ENCODE peak calls at places on chromosomes 6 and 20, in eight cellular contexts. G is HCT116, U is body of pancreas, Z is A549, T is GM12892, X is heart left ventricle, V is thyroid gland, S is suprapubic skin. K is an unnamed sample.

GRCh38 chr20:34412453-34412852 is 49.4 kb downstream of the ITCH start:
- DNase-seq in S (no peak), U (no peak), Z (no peak), V (no peak), X (no peak), T (no peak), G (no peak), K (no peak)

GRCh38 chr20:52082612-52083011 is 109.0 kb downstream of the ZFP64 start:
- DNase-seq in X (no peak), S (no peak), T (no peak), Z (no peak), G (no peak), V (no peak), U (no peak), K (no peak)

GRCh38 chr6:142055219-142055618 is 77.5 kb upstream of the GJE1 start:
- DNase-seq in U (no peak), S (no peak), Z (no peak), V (no peak), T (no peak), X (no peak), G (no peak), K (no peak)

GRCh38 chr6:111154981-111155380 is 67.7 kb downstream of the SLC16A10 start:
- DNase-seq in V (no peak), U (no peak), Z (no peak), G (no peak), T (no peak), S (no peak), X (no peak), K (no peak)

GRCh38 chr6:135170849-135171248 is 10.3 kb upstream of the MYB start:
- DNase-seq in T (no peak), U (no peak), Z (no peak), V (no peak), X (no peak), G (no peak), S (no peak), K (no peak)

GRCh38 chr6:12570461-12571030 is 146.0 kb upstream of the PHACTR1 start:
- DNase-seq in V (no peak), G (no peak), T (no peak), X (no peak), S (no peak), U (no peak), Z (no peak), K (no peak)

GRCh38 chr20:634526-634925 is 18.5 kb downstream of the SRXN1 start:
- DNase-seq in V (no peak), G (no peak), Z (no peak), T (no peak), S (no peak), X (no peak), U (no peak), K (no peak)

GRCh38 chr6:80962382-80962781 is 790.1 kb downstream of the TENT5A start:
- DNase-seq in U (no peak), G (no peak), T (no peak), V (no peak), S (no peak), X (no peak), Z (no peak), K (no peak)

GRCh38 chr6:125415921-125416320 is 114.2 kb upstream of the HDDC2 start:
- DNase-seq in U (no peak), T (no peak), G (no peak), S (no peak), X (no peak), Z (no peak), V (no peak), K (no peak)

GRCh38 chr6:137417411-137417810 is 76.8 kb downstream of the OLIG3 start:
- DNase-seq in G (no peak), Z (no peak), X (no peak), V (no peak), T (no peak), S (no peak), U (no peak), K (no peak)

GRCh38 chr6:127515794-127516675 is 3.1 kb downstream of the MTCL3 start:
- DNase-seq in X (peak; percentile 62), V (peak; percentile 64), G (peak; percentile 12), T (peak; percentile 67), U (peak; percentile 63), S (peak; percentile 81), Z (no peak), K (peak; percentile 18)

GRCh38 chr6:14874975-14875677 is 370.7 kb upstream of the JARID2 start:
- DNase-seq in Z (no peak), S (no peak), V (no peak), U (no peak), X (no peak), G (no peak), T (no peak), K (no peak)

GRCh38 chr6:99096186-99096585 is 148.4 kb upstream of the FBXL4 start:
- DNase-seq in X (no peak), Z (no peak), U (no peak), G (no peak), V (no peak), S (no peak), T (no peak), K (no peak)

GRCh38 chr6:99092461-99092860 is 144.7 kb upstream of the FBXL4 start:
- DNase-seq in Z (no peak), S (no peak), V (no peak), T (no peak), G (no peak), X (no peak), U (no peak), K (no peak)

GRCh38 chr6:99093781-99094180 is 146.0 kb upstream of the FBXL4 start:
- DNase-seq in V (no peak), G (no peak), S (no peak), X (no peak), U (no peak), Z (no peak), T (no peak), K (no peak)

DNA sequence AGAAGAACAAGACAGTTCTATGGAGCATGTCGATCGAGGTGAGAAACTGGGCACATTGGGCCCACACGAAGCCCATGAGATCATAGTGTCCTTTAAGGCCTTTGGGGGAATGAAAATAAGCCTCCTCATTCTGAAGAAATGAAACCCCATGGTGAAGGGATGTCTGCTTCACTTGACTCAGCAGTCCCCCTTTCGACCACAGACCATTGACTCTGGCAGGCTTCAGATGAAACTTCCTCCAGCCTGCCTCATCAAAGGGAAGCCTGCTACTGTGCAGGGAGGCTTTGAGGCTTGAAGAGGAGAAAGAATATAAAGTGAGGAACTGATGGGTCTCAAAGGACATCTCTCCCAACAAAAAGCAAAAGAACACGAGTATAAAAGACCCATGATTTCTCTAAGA is 144.3 kb upstream of the FBXL4 start:
- DNase-seq in U (no peak), G (no peak), T (no peak), Z (no peak), X (no peak), S (no peak), V (no peak), K (no peak)
- TF ChIP-seq POLR2A in U (no peak), G (no peak), T (no peak), Z (no peak), X (no peak), S (no peak), V (no peak), K (no peak)

DNA sequence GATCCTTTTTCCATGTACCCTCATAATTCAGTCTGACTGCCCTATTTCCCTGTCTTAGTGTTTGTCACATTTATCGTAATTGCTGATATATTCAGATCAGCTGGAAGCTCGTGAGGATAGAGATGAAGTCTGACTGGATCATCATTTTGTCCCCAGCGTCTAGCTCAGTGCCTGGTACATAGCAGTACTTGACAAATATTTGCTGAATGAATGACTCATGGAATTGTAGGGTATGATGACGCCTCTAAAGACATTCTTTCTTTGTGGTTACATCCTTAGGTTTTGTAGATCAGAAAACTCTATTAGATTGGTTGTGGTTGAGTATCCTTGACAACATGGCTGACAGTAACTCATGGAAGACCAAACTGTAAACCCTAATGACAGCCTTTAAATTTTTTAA is 68.9 kb downstream of the MTHFD1L start:
- DNase-seq in X (no peak), S (no peak), T (no peak), G (no peak), Z (peak; percentile 45), U (no peak), V (no peak), K (no peak)
- TF ChIP-seq POLR2A in X (no peak), S (no peak), T (no peak), G (no peak), Z (no peak), U (no peak), V (no peak), K (no peak)

GRCh38 chr6:3245216-3245615 is 13.5 kb upstream of the PSMG4 start:
- DNase-seq in V (no peak), G (no peak), X (no peak), U (no peak), S (no peak), Z (no peak), T (no peak), K (no peak)

GRCh38 chr6:3250278-3250677 is 8.5 kb upstream of the PSMG4 start:
- DNase-seq in Z (no peak), X (no peak), V (no peak), U (no peak), T (no peak), G (no peak), S (no peak), K (no peak)

GRCh38 chr6:3244003-3244831 is 14.5 kb upstream of the PSMG4 start:
- DNase-seq in Z (no peak), T (no peak), U (no peak), S (no peak), V (no peak), G (no peak), X (no peak), K (no peak)

GRCh38 chr6:3249821-3250220 is 8.9 kb upstream of the PSMG4 start:
- DNase-seq in V (no peak), U (no peak), X (no peak), Z (no peak), S (no peak), T (no peak), G (no peak), K (no peak)

GRCh38 chr6:3247255-3248146 is 11.2 kb upstream of the PSMG4 start:
- DNase-seq in S (peak; percentile 76), Z (peak; percentile 35), G (no peak), X (no peak), T (no peak), U (peak; percentile 55), V (no peak), K (no peak)
- TF ChIP-seq POLR2A in S (no peak), Z (no peak), G (no peak), X (no peak), T (no peak), U (no peak), V (no peak), K (no peak)

DNA sequence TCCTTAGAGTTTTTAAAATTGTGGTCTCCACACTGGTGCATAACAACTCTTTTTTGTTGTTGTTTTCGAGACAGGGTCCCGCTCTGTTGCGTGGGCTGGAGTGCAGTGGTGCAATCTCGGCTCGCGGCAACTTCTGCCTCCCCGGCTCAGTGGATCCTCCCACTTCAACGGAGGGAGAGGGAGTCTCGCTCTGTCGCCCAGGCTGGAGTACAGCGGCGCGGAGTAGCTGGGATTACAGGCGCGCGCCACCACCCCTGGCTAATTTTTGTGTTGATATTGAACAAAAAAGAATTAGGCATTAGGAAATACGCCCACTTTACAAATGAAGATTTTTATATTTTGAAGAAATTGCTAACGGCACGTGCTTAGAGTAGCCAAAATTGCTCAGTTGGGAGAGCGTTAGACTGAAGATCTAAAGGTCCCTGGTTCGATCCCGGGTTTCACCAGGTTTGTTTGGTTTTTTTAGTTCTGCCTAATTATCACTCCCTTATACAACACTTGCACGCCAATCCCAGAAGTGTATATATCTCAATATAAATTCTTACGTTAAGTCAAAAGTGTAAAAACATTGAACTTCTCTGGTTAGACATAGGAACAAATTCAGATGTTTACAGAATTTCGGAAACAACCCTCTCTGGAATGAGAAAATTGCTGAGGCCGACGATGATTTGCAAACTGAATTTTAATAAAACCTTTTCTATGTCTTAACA is 159.6 kb downstream of the TRIM27 start:
- DNase-seq in G (no peak), V (no peak), U (no peak), Z (no peak), T (no peak), S (no peak), X (no peak), K (no peak)
- TF ChIP-seq POLR2A in G (no peak), V (no peak), U (no peak), Z (no peak), T (no peak), S (no peak), X (no peak), K (no peak)

K was measured in erythroblast.